ENCODE peak calls at places on chromosome 9, in nine cellular contexts. One of them, this sample, is unnamed.

GRCh38 chr9:131304676-131305366 is 15.3 kb downstream of the PLPP7 start:
- DNase-seq in Peyer's patch: no peak
- DNase-seq in cardiac septum: no peak
- DNase-seq in iPS-NIHi11: no peak
- DNase-seq in heart right ventricle: no peak
- DNase-seq in fibroblast of gingiva: no peak
- DNase-seq in Kasumi-1: no peak
- DNase-seq in central memory CD4-positive, alpha-beta T cell: no peak
- DNase-seq in pancreas: no peak
- DNase-seq in this sample: no peak

GRCh38 chr9:137053944-137054931 is at the start of gene ENTPD2:
- DNase-seq in heart right ventricle: no peak
- DNase-seq in Peyer's patch: peak; percentile 91
- DNase-seq in pancreas: peak; percentile 79
- DNase-seq in cardiac septum: no peak
- DNase-seq in iPS-NIHi11: peak; percentile 85
- DNase-seq in central memory CD4-positive, alpha-beta T cell: no peak
- DNase-seq in Kasumi-1: no peak
- DNase-seq in fibroblast of gingiva: no peak
- DNase-seq in this sample: peak; percentile 40

GRCh38 chr9:93686127-93686879 is 109.9 kb downstream of the PHF2 start:
- DNase-seq in heart right ventricle: no peak
- DNase-seq in pancreas: peak; percentile 4
- DNase-seq in central memory CD4-positive, alpha-beta T cell: no peak
- DNase-seq in Peyer's patch: peak; percentile 18
- DNase-seq in fibroblast of gingiva: no peak
- DNase-seq in Kasumi-1: no peak
- DNase-seq in iPS-NIHi11: peak; percentile 4
- DNase-seq in cardiac septum: peak; percentile 31
- DNase-seq in this sample: no peak

GRCh38 chr9:89476546-89476945 is 21.4 kb downstream of the SEMA4D start:
- DNase-seq in Kasumi-1: no peak
- DNase-seq in Peyer's patch: peak; percentile 5
- DNase-seq in pancreas: no peak
- DNase-seq in cardiac septum: peak; percentile 5
- DNase-seq in heart right ventricle: no peak
- DNase-seq in iPS-NIHi11: no peak
- DNase-seq in central memory CD4-positive, alpha-beta T cell: no peak
- DNase-seq in fibroblast of gingiva: no peak
- DNase-seq in this sample: peak; percentile 17

GRCh38 chr9:135290566-135290965 is 189.0 kb upstream of the PPP1R26 start:
- DNase-seq in central memory CD4-positive, alpha-beta T cell: no peak
- DNase-seq in fibroblast of gingiva: no peak
- DNase-seq in cardiac septum: no peak
- DNase-seq in Kasumi-1: no peak
- DNase-seq in heart right ventricle: no peak
- DNase-seq in pancreas: no peak
- DNase-seq in iPS-NIHi11: no peak
- DNase-seq in Peyer's patch: no peak
- DNase-seq in this sample: no peak

GRCh38 chr9:36625006-36625600 is 52.4 kb downstream of the MELK start:
- DNase-seq in iPS-NIHi11: peak; percentile 26
- DNase-seq in central memory CD4-positive, alpha-beta T cell: no peak
- DNase-seq in Peyer's patch: no peak
- DNase-seq in Kasumi-1: no peak
- DNase-seq in heart right ventricle: peak; percentile 16
- DNase-seq in pancreas: peak; percentile 80
- DNase-seq in cardiac septum: no peak
- DNase-seq in fibroblast of gingiva: peak; percentile 76
- DNase-seq in this sample: peak; percentile 53

GRCh38 chr9:4678679-4679267 is 596 bp upstream of the CDC37L1 start:
- DNase-seq in iPS-NIHi11: no peak
- DNase-seq in central memory CD4-positive, alpha-beta T cell: no peak
- DNase-seq in heart right ventricle: peak; percentile 16
- DNase-seq in fibroblast of gingiva: peak; percentile 9
- DNase-seq in Peyer's patch: no peak
- DNase-seq in pancreas: no peak
- DNase-seq in cardiac septum: no peak
- DNase-seq in Kasumi-1: peak; percentile 45
- DNase-seq in this sample: no peak

GRCh38 chr9:105858877-105859276 is 164.5 kb downstream of the TMEM38B start:
- DNase-seq in fibroblast of gingiva: no peak
- DNase-seq in iPS-NIHi11: no peak
- DNase-seq in Kasumi-1: no peak
- DNase-seq in central memory CD4-positive, alpha-beta T cell: no peak
- DNase-seq in pancreas: no peak
- DNase-seq in cardiac septum: no peak
- DNase-seq in heart right ventricle: no peak
- DNase-seq in Peyer's patch: no peak
- DNase-seq in this sample: no peak

GRCh38 chr9:14760060-14760459 is 37.5 kb upstream of the CER1 start:
- DNase-seq in Peyer's patch: no peak
- DNase-seq in central memory CD4-positive, alpha-beta T cell: no peak
- DNase-seq in Kasumi-1: no peak
- DNase-seq in iPS-NIHi11: no peak
- DNase-seq in cardiac septum: no peak
- DNase-seq in heart right ventricle: no peak
- DNase-seq in fibroblast of gingiva: no peak
- DNase-seq in pancreas: no peak
- DNase-seq in this sample: no peak

GRCh38 chr9:96651626-96652025 is 3.5 kb downstream of the PRXL2C start:
- DNase-seq in Peyer's patch: no peak
- DNase-seq in fibroblast of gingiva: peak; percentile 20
- DNase-seq in pancreas: no peak
- DNase-seq in iPS-NIHi11: no peak
- DNase-seq in central memory CD4-positive, alpha-beta T cell: peak; percentile 9
- DNase-seq in Kasumi-1: peak; percentile 66
- DNase-seq in cardiac septum: no peak
- DNase-seq in heart right ventricle: no peak
- DNase-seq in this sample: no peak

GRCh38 chr9:78031826-78032598 is 401 bp upstream of the GNAQ start:
- DNase-seq in fibroblast of gingiva: peak; percentile 98
- DNase-seq in Kasumi-1: peak; percentile 97
- DNase-seq in central memory CD4-positive, alpha-beta T cell: peak; percentile 71
- DNase-seq in iPS-NIHi11: peak; percentile 86
- DNase-seq in pancreas: peak; percentile 91
- DNase-seq in Peyer's patch: peak; percentile 94
- DNase-seq in heart right ventricle: peak; percentile 93
- DNase-seq in cardiac septum: peak; percentile 96
- DNase-seq in this sample: peak; percentile 94

GRCh38 chr9:120394058-120394669 is 185.8 kb downstream of the CDK5RAP2 start:
- DNase-seq in iPS-NIHi11: no peak
- DNase-seq in Kasumi-1: peak; percentile 16
- DNase-seq in central memory CD4-positive, alpha-beta T cell: no peak
- DNase-seq in heart right ventricle: no peak
- DNase-seq in pancreas: no peak
- DNase-seq in fibroblast of gingiva: peak; percentile 96
- DNase-seq in Peyer's patch: no peak
- DNase-seq in cardiac septum: peak; percentile 72
- DNase-seq in this sample: no peak

GRCh38 chr9:112849363-112849922 is 41.2 kb downstream of the SLC46A2 start:
- DNase-seq in pancreas: no peak
- DNase-seq in central memory CD4-positive, alpha-beta T cell: no peak
- DNase-seq in fibroblast of gingiva: no peak
- DNase-seq in Kasumi-1: no peak
- DNase-seq in cardiac septum: peak; percentile 9
- DNase-seq in heart right ventricle: no peak
- DNase-seq in iPS-NIHi11: no peak
- DNase-seq in Peyer's patch: no peak
- DNase-seq in this sample: no peak